ENCODE peak calls at places on chromosome 3, in four cellular contexts. Y is ovary; S is breast epithelium; Q is CD8-positive, alpha-beta T cell. I is an unnamed sample. For H3K4me1, the result is how much of the 10 kb centered on the place peaks cover.

GRCh38 chr3:171441381-171441780 is 18.8 kb downstream of the TNIK start:
- DNase-seq in Y (no peak), S (no peak), Q (no peak), I (no peak)

GRCh38 chr3:49906004-49906860 is 2.6 kb upstream of the MST1R start:
- DNase-seq in Y (peak), S (peak), Q (peak), I (peak)

GRCh38 chr3:42509111-42509510 is 6.7 kb downstream of the VIPR1 start:
- DNase-seq in Y (no peak), S (no peak), Q (no peak), I (peak)

GRCh38 chr3:193843447-193844301 is 250.7 kb downstream of the OPA1 start:
- DNase-seq in Y (no peak), S (no peak), Q (no peak), I (no peak)

GRCh38 chr3:30356901-30357753 is 249.3 kb upstream of the TGFBR2 start:
- DNase-seq in Y (no peak), S (no peak), Q (no peak), I (no peak)

GRCh38 chr3:23826382-23827061 is 20.8 kb downstream of the UBE2E1 start:
- DNase-seq in Y (no peak), S (no peak), Q (no peak), I (no peak)

GRCh38 chr3:140298569-140299070 is 363.6 kb downstream of the CLSTN2 start:
- DNase-seq in Y (no peak), S (no peak), Q (no peak), I (no peak)

GRCh38 chr3:65672876-65673815 is 365.6 kb downstream of the MAGI1 start:
- DNase-seq in Y (peak), S (no peak), Q (no peak), I (peak)

GRCh38 chr3:120560304-120561250 is 35.6 kb upstream of the NDUFB4 start:
- DNase-seq in Y (no peak), S (no peak), Q (no peak), I (no peak)

GRCh38 chr3:51585871-51586270 is 47.4 kb downstream of the RAD54L2 start:
- DNase-seq in Y (no peak), S (no peak), Q (no peak), I (no peak)

GRCh38 chr3:129617381-129618185 is 11.1 kb upstream of the PLXND1 start:
- DNase-seq in Y (peak), S (no peak), Q (no peak), I (no peak)
- H3K4me1 ChIP-seq in Y (under half), S (under half), Q (under half), I (half or more)

DNA sequence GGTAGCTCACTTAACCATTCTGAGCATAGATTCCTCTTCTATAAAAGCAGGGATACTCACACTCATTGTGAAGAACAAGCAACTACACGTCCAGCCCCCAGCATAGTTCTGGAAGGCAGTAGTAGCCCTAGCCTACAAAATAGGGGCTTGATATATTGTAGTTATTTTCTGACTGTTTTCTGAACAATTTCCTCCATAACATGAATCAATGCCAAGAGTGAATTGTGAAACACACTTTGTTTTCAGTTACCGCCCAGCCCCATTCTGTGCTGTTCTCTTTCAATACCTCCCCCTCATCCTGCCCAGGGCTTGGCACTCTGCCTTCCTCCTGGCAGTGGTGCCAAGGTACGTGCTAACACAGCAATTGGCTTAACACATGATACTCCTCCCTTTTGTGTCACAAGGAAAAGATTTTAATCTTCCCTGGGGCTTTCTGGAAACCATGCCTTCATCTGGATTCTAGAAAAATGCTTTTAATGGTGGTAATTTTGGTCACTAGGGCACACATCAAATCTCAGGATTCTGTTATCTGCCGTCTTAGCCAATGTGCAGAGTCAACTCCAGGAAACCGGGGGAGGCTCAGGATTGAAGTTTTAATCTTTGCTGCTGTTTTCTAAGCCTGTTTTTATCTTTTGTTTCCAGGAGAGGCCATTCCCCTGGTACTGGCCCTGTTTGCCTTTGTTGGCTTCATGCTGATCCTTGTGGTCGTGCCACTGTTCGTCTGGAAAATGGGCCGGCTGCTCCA is 37.2 kb downstream of the IL20RB start:
- DNase-seq in Y (peak), S (peak), Q (no peak), I (peak)
- H3K27ac ChIP-seq in Y (peak), S (peak), Q (no peak), I (peak)

GRCh38 chr3:45343947-45344346 is 44.4 kb upstream of the LARS2 start:
- DNase-seq in Y (no peak), S (no peak), Q (no peak), I (no peak)
- TF ChIP-seq CTCF in Y (no peak), S (no peak), Q (no peak), I (peak)

GRCh38 chr3:159804726-159805410 is 183.8 kb upstream of the IL12A start:
- DNase-seq in Y (peak), S (peak), Q (no peak), I (peak)
- H3K4me1 ChIP-seq in Y (under half), S (under half), Q (under half), I (under half)

DNA sequence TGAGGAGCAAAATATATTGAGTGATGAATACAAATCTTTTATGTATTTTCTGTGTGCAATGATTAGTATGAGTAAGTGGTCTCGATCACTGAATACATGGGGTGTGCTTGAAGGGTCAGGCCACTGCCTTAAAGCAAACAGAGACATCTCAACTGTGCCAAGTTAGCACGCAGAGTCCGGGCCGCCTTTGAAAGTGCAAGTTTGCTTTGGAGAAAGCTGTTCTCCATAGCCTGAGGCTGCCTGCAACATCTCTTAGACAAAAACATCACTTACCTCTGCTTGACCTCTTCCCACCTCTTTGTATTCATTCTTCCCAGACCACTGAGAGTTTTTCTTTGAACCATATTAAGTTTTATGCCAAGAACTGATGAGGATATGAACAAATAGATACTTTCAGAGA is 267.0 kb downstream of the ZBTB20 start:
- DNase-seq in Y (no peak), S (peak), Q (no peak), I (peak)
- H3K27ac ChIP-seq in Y (no peak), S (peak), Q (no peak), I (no peak)

I was measured in lower lobe of right lung.